ENCODE peak calls at places on chromosomes 1 and 21, in five cellular contexts. F is kidney tubule cell; P is GM12878; A is HS-5; R is activated CD4-positive, alpha-beta T cell treated with anti-CD3 and anti-CD28 coated beads, Interleukin-2, amount 10 ng/mL, durations not matched to agents 7 days and 5 days. W is an unnamed sample.
A peak's percentile ranks its signal among the peaks of the same experiment; 100 is the strongest.

GRCh38 chr1:33298623-33299277 is 22.1 kb downstream of the A3GALT2 start:
- DNase-seq in F (peak; percentile 65), P (no peak), A (no peak), R (peak; percentile 68), W (peak; percentile 24)

GRCh38 chr1:244297087-244297486 is 154.6 kb downstream of the ADSS2 start:
- DNase-seq in F (no peak), P (no peak), A (no peak), R (no peak), W (no peak)

GRCh38 chr1:21157054-21157453 is 19.6 kb downstream of the EIF4G3 start:
- DNase-seq in F (no peak), P (no peak), A (no peak), R (no peak), W (no peak)

GRCh38 chr1:193562121-193562520 is 375.7 kb upstream of the B3GALT2 start:
- DNase-seq in F (no peak), P (no peak), A (no peak), R (no peak), W (no peak)

GRCh38 chr1:169363046-169363756 is 4.4 kb downstream of the NME7 start:
- DNase-seq in F (peak; percentile 90), P (peak; percentile 37), A (peak; percentile 86), R (peak; percentile 22), W (peak; percentile 77)

GRCh38 chr1:244371294-244372141 is 80.2 kb downstream of the ADSS2 start:
- DNase-seq in F (no peak), P (no peak), A (no peak), R (no peak), W (no peak)

GRCh38 chr1:237760981-237761380 is 129.7 kb downstream of the ZP4 start:
- DNase-seq in F (no peak), P (no peak), A (no peak), R (no peak), W (no peak)

GRCh38 chr1:223225061-223225460 is 82.0 kb upstream of the TLR5 start:
- DNase-seq in F (no peak), P (no peak), A (no peak), R (no peak), W (no peak)

GRCh38 chr1:110879758-110880606 is 7.0 kb downstream of the CD53 start:
- DNase-seq in F (peak; percentile 55), P (peak; percentile 65), A (no peak), R (peak; percentile 76), W (no peak)

GRCh38 chr1:93804412-93804811 is 74.6 kb downstream of the DNTTIP2 start:
- DNase-seq in F (peak; percentile 76), P (no peak), A (peak; percentile 80), R (no peak), W (peak; percentile 83)

GRCh38 chr1:46203738-46204405 is 738 bp downstream of the LURAP1 start:
- DNase-seq in F (no peak), P (no peak), A (no peak), R (no peak), W (no peak)

GRCh38 chr1:173095632-173096031 is 44.9 kb upstream of the TNFSF18 start:
- DNase-seq in F (peak; percentile 85), P (no peak), A (peak; percentile 71), R (no peak), W (peak; percentile 66)

GRCh38 chr1:62869217-62869754 is 85.4 kb downstream of the ATG4C start:
- DNase-seq in F (no peak), P (no peak), A (no peak), R (no peak), W (no peak)

GRCh38 chr21:17438642-17439041 is 74.2 kb upstream of the CXADR start:
- DNase-seq in F (no peak), P (no peak), A (no peak), R (no peak), W (no peak)

GRCh38 chr21:36072453-36073167 is 2.8 kb downstream of the CBR1 start:
- DNase-seq in F (no peak), P (no peak), A (no peak), R (no peak), W (no peak)

GRCh38 chr1:32991386-32991785 is 26.8 kb upstream of the RNF19B start:
- DNase-seq in F (peak; percentile 74), P (no peak), A (no peak), R (no peak), W (no peak)

GRCh38 chr1:105210747-105211146 is 1461.0 kb downstream of the AMY1C start:
- DNase-seq in F (no peak), P (no peak), A (no peak), R (no peak), W (no peak)

GRCh38 chr1:227926896-227927885 is 20.5 kb downstream of the WNT9A start:
- DNase-seq in F (no peak), P (no peak), A (no peak), R (no peak), W (no peak)

GRCh38 chr1:248824301-248824700 is 1.4 kb downstream of the SH3BP5L start:
- DNase-seq in F (no peak), P (no peak), A (no peak), R (no peak), W (no peak)

GRCh38 chr1:89719502-89720306 is 86.8 kb downstream of the LRRC8C start:
- DNase-seq in F (no peak), P (peak; percentile 80), A (no peak), R (no peak), W (no peak)

GRCh38 chr21:23534833-23535232 is 2072.4 kb downstream of the MRPL39 start:
- DNase-seq in F (no peak), P (no peak), A (no peak), R (no peak), W (no peak)

GRCh38 chr1:151705146-151705545 is 11.5 kb downstream of the CELF3 start:
- DNase-seq in F (no peak), P (no peak), A (no peak), R (no peak), W (no peak)